ENCODE peak calls at places on chromosomes 2 and 18, in ten cellular contexts. N is NB4; D is RPMI7951; T is psoas muscle; G is H54; R is effector memory CD8-positive, alpha-beta T cell; J is stimulated activated CD4-positive, alpha-beta T cell treated with anti-CD3 and anti-CD28 coated beads, Interleukin-1b, Interleukin-23, amount 100 ng/mL, for 48 hours; Q is retinal pigment epithelial cell; O is GM23248; L is H1. C is an unnamed sample.

GRCh38 chr18:49742563-49743295 is 70.6 kb downstream of the ACAA2 start:
- DNase-seq in R (no peak), O (peak), Q (no peak), N (no peak), L (no peak), G (no peak), T (no peak), J (no peak), D (no peak), C (no peak)

GRCh38 chr18:46407471-46408166 is 249.4 kb downstream of the LOXHD1 start:
- DNase-seq in L (no peak), T (peak), Q (peak), G (no peak), N (no peak), O (peak), J (no peak), D (peak), R (no peak), C (no peak)

GRCh38 chr2:207122914-207123744 is 42.6 kb downstream of the KLF7 start:
- DNase-seq in Q (no peak), L (no peak), J (peak), G (no peak), O (no peak), N (no peak), R (no peak), D (no peak), T (no peak), C (no peak)

GRCh38 chr2:10048501-10049171 is 5.3 kb downstream of the KLF11 start:
- DNase-seq in N (peak), Q (no peak), L (no peak), R (peak), J (no peak), G (peak), O (peak), D (peak), T (peak), C (peak)

GRCh38 chr2:51039581-51039980 is 7.6 kb upstream of the NRXN1 start:
- DNase-seq in J (no peak), Q (no peak), R (no peak), O (no peak), L (no peak), D (no peak), T (no peak), G (no peak), N (no peak), C (no peak)

GRCh38 chr2:192194065-192194865 is 468 bp downstream of the TMEFF2 start:
- DNase-seq in G (peak), T (peak), N (no peak), L (peak), J (peak), R (peak), Q (no peak), O (peak), D (peak), C (no peak)

GRCh38 chr2:1564506-1564905 is 151.2 kb downstream of the TPO start:
- DNase-seq in G (no peak), Q (no peak), T (no peak), O (no peak), L (no peak), R (no peak), N (no peak), J (peak), D (peak), C (no peak)

GRCh38 chr2:177881921-177882320 is 190.7 kb downstream of the PDE11A start:
- DNase-seq in T (no peak), L (no peak), G (no peak), Q (no peak), O (no peak), J (no peak), D (no peak), R (no peak), N (no peak), C (no peak)